ENCODE peak calls at places on chromosomes 13 and 19, in six cellular contexts. U is tibial artery, H is epithelial cell of proximal tubule, E is BJ, W is neural progenitor cell, J is ovary. S is an unnamed sample.

GRCh38 chr19:41309225-41310030 is 544 bp upstream of the CCDC97 start:
- DNase-seq in W (no peak), H (no peak), J (no peak), U (peak; percentile 33), E (no peak), S (peak; percentile 37)

GRCh38 chr13:37192986-37193385 is 87.5 kb upstream of the CSNK1A1L start:
- DNase-seq in H (no peak), U (no peak), E (no peak), J (no peak), W (no peak), S (no peak)

GRCh38 chr19:55255618-55256423 is 3.0 kb downstream of the PPP6R1 start:
- DNase-seq in H (no peak), U (no peak), J (no peak), E (no peak), W (no peak), S (no peak)

GRCh38 chr19:43620061-43621001 is 902 bp upstream of the ZNF428 start:
- DNase-seq in J (no peak), W (no peak), E (no peak), U (no peak), H (no peak), S (no peak)

GRCh38 chr19:10718205-10719196 is 622 bp downstream of the DNM2 start:
- DNase-seq in U (peak; percentile 34), H (no peak), J (peak; percentile 29), W (peak; percentile 71), E (no peak), S (peak; percentile 47)

GRCh38 chr13:79171131-79172061 is 234.7 kb downstream of the RBM26 start:
- DNase-seq in J (no peak), U (no peak), E (no peak), W (peak; percentile 88), H (no peak), S (no peak)

GRCh38 chr13:97359181-97360057 is 74.5 kb upstream of the RAP2A start:
- DNase-seq in E (peak; percentile 25), U (peak; percentile 48), J (peak; percentile 67), H (no peak), W (peak; percentile 80), S (peak; percentile 96)

GRCh38 chr19:29495971-29496441 is 29.8 kb upstream of the VSTM2B start:
- DNase-seq in U (no peak), J (no peak), W (no peak), E (no peak), H (no peak), S (no peak)

GRCh38 chr19:12913011-12913561 is 6.0 kb downstream of the SYCE2 start:
- DNase-seq in U (peak; percentile 65), H (no peak), W (peak; percentile 84), E (no peak), J (peak; percentile 82), S (peak; percentile 52)

GRCh38 chr19:17642656-17643055 is 45.5 kb downstream of the UNC13A start:
- DNase-seq in H (no peak), W (no peak), J (no peak), E (no peak), U (no peak), S (no peak)

GRCh38 chr13:90375851-90376250 is 971.6 kb upstream of the MIR17HG start:
- DNase-seq in J (no peak), U (no peak), W (no peak), E (no peak), H (no peak), S (no peak)

GRCh38 chr13:113342820-113343691 is 20.9 kb downstream of the GRTP1 start:
- DNase-seq in W (no peak), J (no peak), E (no peak), U (no peak), H (no peak), S (no peak)

GRCh38 chr13:42041684-42042035 is 6.8 kb upstream of the DGKH start:
- DNase-seq in U (peak; percentile 70), W (peak; percentile 76), J (peak; percentile 56), H (no peak), E (no peak), S (peak; percentile 69)

GRCh38 chr13:32233062-32233461 is 82.1 kb downstream of the ZAR1L start:
- DNase-seq in U (no peak), W (no peak), J (no peak), H (no peak), E (no peak), S (no peak)

GRCh38 chr19:31271569-31271911 is 77.7 kb downstream of the TSHZ3 start:
- DNase-seq in W (no peak), U (no peak), H (no peak), J (no peak), E (no peak), S (no peak)

GRCh38 chr13:33125821-33126570 is 109.8 kb downstream of the KL start:
- DNase-seq in E (peak; percentile 94), J (peak; percentile 73), W (peak; percentile 19), U (peak; percentile 75), H (peak; percentile 91), S (peak; percentile 98)

GRCh38 chr19:34381399-34382251 is 16.6 kb downstream of the GPI start:
- DNase-seq in U (no peak), W (no peak), H (no peak), J (no peak), E (no peak), S (no peak)

GRCh38 chr13:108797354-108797753 is 167.9 kb downstream of the MYO16 start:
- DNase-seq in W (no peak), H (no peak), E (no peak), U (no peak), J (no peak), S (no peak)

GRCh38 chr13:67281476-67281875 is 51.3 kb upstream of the PCDH9 start:
- DNase-seq in E (no peak), J (no peak), W (no peak), H (no peak), U (no peak), S (no peak)

GRCh38 chr13:68897331-68897730 is 1210.3 kb upstream of the ATXN8OS start:
- DNase-seq in U (no peak), J (no peak), H (no peak), W (no peak), E (no peak), S (no peak)

GRCh38 chr19:38049105-38049649 is 142.2 kb downstream of the SIPA1L3 start:
- DNase-seq in U (no peak), J (no peak), W (no peak), H (no peak), E (peak; percentile 37), S (peak; percentile 68)

GRCh38 chr13:58852076-58852475 is 1220.5 kb downstream of the PCDH17 start:
- DNase-seq in H (no peak), W (no peak), U (no peak), E (no peak), J (no peak), S (no peak)

GRCh38 chr13:41284512-41285288 is 21.3 kb upstream of the MTRF1 start:
- DNase-seq in U (no peak), H (peak; percentile 82), E (peak; percentile 92), J (no peak), W (no peak), S (peak; percentile 61)

GRCh38 chr13:40063743-40064142 is 408.3 kb downstream of the COG6 start:
- DNase-seq in H (no peak), E (no peak), W (no peak), U (no peak), J (no peak), S (peak; percentile 3)

GRCh38 chr19:37931941-37932655 is 25.1 kb downstream of the SIPA1L3 start:
- DNase-seq in J (peak; percentile 19), E (no peak), H (peak; percentile 91), U (peak; percentile 55), W (peak; percentile 87), S (peak; percentile 34)

GRCh38 chr19:37874784-37875183 is 31.6 kb downstream of the WDR87 start:
- DNase-seq in J (no peak), W (no peak), H (peak; percentile 19), U (no peak), E (no peak), S (peak; percentile 64)

GRCh38 chr19:3547301-3547731 is 8.3 kb downstream of the TEKTIP1 start:
- DNase-seq in H (no peak), U (no peak), J (no peak), W (peak; percentile 27), E (no peak), S (no peak)

GRCh38 chr19:3549816-3550215 is 7.6 kb downstream of the MFSD12 start:
- DNase-seq in J (no peak), W (no peak), H (no peak), E (no peak), U (no peak), S (no peak)

GRCh38 chr19:3548594-3548993 is 8.8 kb downstream of the MFSD12 start:
- DNase-seq in J (no peak), U (no peak), H (no peak), E (no peak), W (no peak), S (no peak)

GRCh38 chr19:3546119-3546518 is 7.1 kb downstream of the TEKTIP1 start:
- DNase-seq in U (no peak), H (no peak), E (no peak), W (no peak), J (no peak), S (no peak)

DNA sequence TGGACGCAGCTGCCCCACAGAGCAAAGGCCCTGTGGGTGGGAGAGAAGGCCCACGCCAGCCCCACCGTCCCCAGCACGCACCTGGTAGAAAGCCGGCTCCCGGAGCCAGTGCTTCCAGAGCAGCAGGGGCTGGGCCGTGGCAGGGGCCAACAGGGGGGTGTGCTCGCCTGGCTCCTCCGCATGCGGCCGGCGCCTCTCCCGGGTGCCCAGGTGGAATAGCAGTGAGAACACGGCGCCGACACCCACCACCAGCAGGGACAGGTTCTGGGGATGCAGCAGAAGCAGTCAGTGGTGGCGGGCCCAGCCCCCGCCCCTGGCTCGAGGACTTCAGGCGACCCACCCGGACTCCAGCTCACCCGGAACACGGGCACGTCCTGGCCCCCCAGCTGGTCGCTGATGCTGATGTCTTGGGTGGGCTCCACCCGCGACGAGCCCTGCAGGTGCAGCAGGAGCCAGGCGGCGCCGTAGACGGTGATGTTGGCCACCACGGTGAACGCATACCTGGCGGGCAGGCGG is 8.9 kb downstream of the TEKTIP1 start:
- DNase-seq in J (no peak), H (no peak), E (no peak), W (no peak), U (no peak), S (no peak)
- TF ChIP-seq CTCF in J (no peak), H (no peak), E (no peak), W (no peak), U (no peak), S (no peak)

GRCh38 chr19:5103812-5104410 is 135.0 kb downstream of the KDM4B start:
- DNase-seq in U (no peak), J (no peak), W (no peak), H (no peak), E (no peak), S (no peak)
- H3K4me3 ChIP-seq in U (no peak overlapping the region), J (no peak overlapping the region), W (no peak overlapping the region), H (no peak overlapping the region), E (no peak overlapping the region), S (no peak overlapping the region)

GRCh38 chr19:53466726-53467125 is 807 bp upstream of the ZNF813 start:
- DNase-seq in E (no peak), U (no peak), H (no peak), W (peak; percentile 7), J (no peak), S (no peak)
- TF ChIP-seq CTCF in E (no peak), U (no peak), H (peak; percentile 8), W (peak; percentile 23), J (no peak), S (no peak)

DNA sequence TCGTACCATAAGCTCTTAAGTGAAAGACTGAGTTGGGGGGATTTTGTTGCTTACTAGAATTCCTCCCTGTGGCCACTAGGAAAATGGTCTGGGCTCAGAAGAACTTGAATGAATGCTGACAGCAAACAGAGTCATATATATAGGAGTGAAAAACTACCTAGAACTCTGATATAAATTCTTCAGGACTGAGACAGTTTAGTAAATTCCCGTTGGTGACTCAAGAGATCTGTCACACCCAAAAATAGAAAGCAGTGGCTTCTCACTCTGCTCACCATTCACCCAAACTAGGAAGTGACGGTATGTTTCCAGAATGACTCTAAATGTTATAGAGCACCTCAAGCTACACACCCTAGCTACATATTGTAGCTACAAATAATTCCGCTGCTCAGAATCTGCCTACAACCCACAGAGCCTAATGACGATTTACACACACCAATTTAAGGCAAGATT is 116.2 kb downstream of the TBC1D4 start:
- DNase-seq in H (peak; percentile 52), W (no peak), E (peak; percentile 50), U (no peak), J (no peak), S (no peak)
- H3K4me3 ChIP-seq in H (no peak overlapping the region), W (no peak overlapping the region), E (no peak overlapping the region), U (no peak overlapping the region), J (no peak overlapping the region), S (no peak overlapping the region)